ENCODE peak calls at places on chromosomes 1 and 21, in four cellular contexts. S is RWPE1; N is activated T-helper 9 cell treated with anti-CD3 and anti-CD28 coated beads, Interleukin-2, amount 50 U/mL, for 16 hours; W is AG08395. F is an unnamed sample.

GRCh38 chr1:26686795-26687194 is 9.0 kb upstream of the ARID1A start:
- DNase-seq in S (no peak), N (no peak), W (no peak), F (no peak)

GRCh38 chr1:161037661-161038522 is 872 bp downstream of the TSTD1 start:
- DNase-seq in S (peak), N (no peak), W (no peak), F (no peak)

GRCh38 chr21:34807881-34808568 is 139.2 kb downstream of the CLIC6 start:
- DNase-seq in S (peak), N (peak), W (peak), F (peak)

GRCh38 chr1:59526240-59526639 is 229.3 kb downstream of the FGGY start:
- DNase-seq in S (no peak), N (no peak), W (peak), F (no peak)

GRCh38 chr1:26853156-26853555 is 9.8 kb upstream of the SFN start:
- DNase-seq in S (peak), N (peak), W (peak), F (peak)

GRCh38 chr1:64248065-64248464 is 44.6 kb downstream of the UBE2U start:
- DNase-seq in S (no peak), N (no peak), W (no peak), F (no peak)

GRCh38 chr21:37413553-37414291 is 47.1 kb downstream of the DYRK1A start:
- DNase-seq in S (no peak), N (no peak), W (no peak), F (no peak)

GRCh38 chr1:234544094-234544579 is 65.2 kb upstream of the TARBP1 start:
- DNase-seq in S (peak), N (no peak), W (peak), F (no peak)

GRCh38 chr1:198373376-198373775 is 167.1 kb downstream of the ATP6V1G3 start:
- DNase-seq in S (peak), N (no peak), W (no peak), F (no peak)

GRCh38 chr1:79929356-79929755 is 922.8 kb upstream of the ADGRL4 start:
- DNase-seq in S (no peak), N (no peak), W (no peak), F (no peak)

GRCh38 chr1:218751208-218751948 is 406.2 kb downstream of the TGFB2 start:
- DNase-seq in S (no peak), N (no peak), W (no peak), F (no peak)

GRCh38 chr1:19976317-19977003 is 3.0 kb downstream of the PLA2G2A start:
- DNase-seq in S (no peak), N (no peak), W (no peak), F (no peak)

GRCh38 chr1:106721779-106722178 is 334.7 kb upstream of the PRMT6 start:
- DNase-seq in S (no peak), N (no peak), W (no peak), F (no peak)

GRCh38 chr1:80244366-80244765 is 1237.8 kb upstream of the ADGRL4 start:
- DNase-seq in S (no peak), N (no peak), W (no peak), F (no peak)

GRCh38 chr1:41534181-41535076 is 49.9 kb upstream of the EDN2 start:
- DNase-seq in S (no peak), N (no peak), W (no peak), F (no peak)

GRCh38 chr1:8230284-8230605 is 87.7 kb upstream of the SLC45A1 start:
- DNase-seq in S (no peak), N (no peak), W (no peak), F (no peak)

GRCh38 chr1:84851839-84852238 is 41.2 kb downstream of the LPAR3 start:
- DNase-seq in S (peak), N (no peak), W (peak), F (no peak)

GRCh38 chr21:29295066-29295650 is 3.6 kb upstream of the BACH1 start:
- DNase-seq in S (no peak), N (no peak), W (no peak), F (no peak)

GRCh38 chr1:228000416-228000815 is 6.4 kb upstream of the WNT3A start:
- DNase-seq in S (no peak), N (no peak), W (peak), F (no peak)

GRCh38 chr1:96927125-96927524 is 205.5 kb downstream of the PTBP2 start:
- DNase-seq in S (no peak), N (no peak), W (peak), F (no peak)

GRCh38 chr1:160539896-160540858 is 17.1 kb upstream of the SLAMF6 start:
- DNase-seq in S (no peak), N (no peak), W (no peak), F (peak)

GRCh38 chr1:20702416-20702815 is 15.4 kb downstream of the KIF17 start:
- DNase-seq in S (no peak), N (no peak), W (peak), F (no peak)

GRCh38 chr1:242454262-242455051 is 70.0 kb downstream of the PLD5 start:
- DNase-seq in S (peak), N (no peak), W (peak), F (no peak)

GRCh38 chr1:32398401-32398800 is 4.2 kb upstream of the BSDC1 start:
- DNase-seq in S (no peak), N (no peak), W (no peak), F (no peak)

GRCh38 chr1:85894651-85895050 is 186.4 kb upstream of the ZNHIT6 start:
- DNase-seq in S (peak), N (no peak), W (peak), F (no peak)

GRCh38 chr21:35476616-35477395 is 427.7 kb upstream of the RUNX1 start:
- DNase-seq in S (no peak), N (no peak), W (peak), F (no peak)

GRCh38 chr1:55338448-55338820 is 123.3 kb upstream of the USP24 start:
- DNase-seq in S (no peak), N (no peak), W (no peak), F (no peak)

GRCh38 chr21:29164330-29164942 is 34.0 kb downstream of the MAP3K7CL start:
- DNase-seq in S (peak), N (no peak), W (peak), F (no peak)

GRCh38 chr1:26862781-26863676 is at the start of gene SFN:
- DNase-seq in S (peak), N (peak), W (no peak), F (no peak)

GRCh38 chr1:56524263-56524662 is 55.1 kb downstream of the PLPP3 start:
- DNase-seq in S (no peak), N (no peak), W (no peak), F (no peak)

GRCh38 chr1:25095635-25096200 is 136.6 kb downstream of the SYF2 start:
- DNase-seq in S (no peak), N (no peak), W (no peak), F (peak)

GRCh38 chr1:189619682-189620332 is 857.9 kb downstream of the BRINP3 start:
- DNase-seq in S (peak), N (no peak), W (no peak), F (no peak)

GRCh38 chr1:218865591-218865990 is 308.1 kb upstream of the LYPLAL1 start:
- DNase-seq in S (no peak), N (no peak), W (no peak), F (no peak)

GRCh38 chr1:77539510-77540142 is 142.8 kb downstream of the ZZZ3 start:
- DNase-seq in S (peak), N (no peak), W (peak), F (no peak)

GRCh38 chr1:41416081-41416480 is 54.8 kb downstream of the FOXO6 start:
- DNase-seq in S (no peak), N (no peak), W (no peak), F (no peak)

GRCh38 chr1:186155594-186155993 is 219.5 kb downstream of the TPR start:
- DNase-seq in S (peak), N (no peak), W (peak), F (no peak)

GRCh38 chr1:75723989-75724471 is 479 bp upstream of the ACADM start:
- DNase-seq in S (peak), N (peak), W (peak), F (peak)

GRCh38 chr1:174877208-174877673 is 122.5 kb upstream of the CACYBP start:
- DNase-seq in S (no peak), N (no peak), W (no peak), F (no peak)